ENCODE peak calls at places on chromosomes 7 and 10, in seven cellular contexts. One of them, this sample, is unnamed.

GRCh38 chr10:75377869-75378268 is 23.7 kb downstream of the ZNF503 start:
- DNase-seq in endothelial cell: no peak
- DNase-seq in amniotic stem cell: no peak
- DNase-seq in MV-4-11: no peak
- DNase-seq in NCI-H1105 treated with DMSO at 0.1 percent for 48 hours: no peak
- DNase-seq in naive thymus-derived CD8-positive, alpha-beta T cell: no peak
- DNase-seq in kidney tubule cell: no peak
- DNase-seq in this sample: no peak

GRCh38 chr10:69406816-69407580 is 9.7 kb downstream of the TACR2 start:
- DNase-seq in NCI-H1105 treated with DMSO at 0.1 percent for 48 hours: no peak
- DNase-seq in endothelial cell: no peak
- DNase-seq in kidney tubule cell: no peak
- DNase-seq in amniotic stem cell: no peak
- DNase-seq in MV-4-11: no peak
- DNase-seq in naive thymus-derived CD8-positive, alpha-beta T cell: no peak
- DNase-seq in this sample: no peak

GRCh38 chr10:124354411-124355382 is 64.0 kb downstream of the OAT start:
- DNase-seq in MV-4-11: peak; percentile 72
- DNase-seq in NCI-H1105 treated with DMSO at 0.1 percent for 48 hours: peak; percentile 27
- DNase-seq in naive thymus-derived CD8-positive, alpha-beta T cell: no peak
- DNase-seq in amniotic stem cell: peak; percentile 69
- DNase-seq in kidney tubule cell: peak; percentile 38
- DNase-seq in endothelial cell: no peak
- DNase-seq in this sample: no peak

GRCh38 chr10:122435212-122435827 is 19.1 kb upstream of the ARMS2 start:
- DNase-seq in endothelial cell: no peak
- DNase-seq in kidney tubule cell: peak; percentile 61
- DNase-seq in NCI-H1105 treated with DMSO at 0.1 percent for 48 hours: peak; percentile 40
- DNase-seq in amniotic stem cell: no peak
- DNase-seq in naive thymus-derived CD8-positive, alpha-beta T cell: no peak
- DNase-seq in MV-4-11: no peak
- DNase-seq in this sample: no peak

GRCh38 chr10:22854935-22855421 is 72.9 kb upstream of the ARMC3 start:
- DNase-seq in naive thymus-derived CD8-positive, alpha-beta T cell: no peak
- DNase-seq in endothelial cell: no peak
- DNase-seq in NCI-H1105 treated with DMSO at 0.1 percent for 48 hours: no peak
- DNase-seq in amniotic stem cell: no peak
- DNase-seq in MV-4-11: peak; percentile 63
- DNase-seq in kidney tubule cell: no peak
- DNase-seq in this sample: no peak

GRCh38 chr7:81036871-81037270 is 118.0 kb upstream of the SEMA3C start:
- DNase-seq in naive thymus-derived CD8-positive, alpha-beta T cell: no peak
- DNase-seq in endothelial cell: no peak
- DNase-seq in MV-4-11: no peak
- DNase-seq in kidney tubule cell: no peak
- DNase-seq in amniotic stem cell: no peak
- DNase-seq in NCI-H1105 treated with DMSO at 0.1 percent for 48 hours: no peak
- DNase-seq in this sample: no peak

GRCh38 chr7:81549484-81550016 is 220.3 kb downstream of the HGF start:
- DNase-seq in endothelial cell: no peak
- DNase-seq in amniotic stem cell: no peak
- DNase-seq in kidney tubule cell: no peak
- DNase-seq in NCI-H1105 treated with DMSO at 0.1 percent for 48 hours: no peak
- DNase-seq in MV-4-11: no peak
- DNase-seq in naive thymus-derived CD8-positive, alpha-beta T cell: no peak
- DNase-seq in this sample: no peak

GRCh38 chr10:86945361-86946214 is 11.8 kb downstream of the MMRN2 start:
- DNase-seq in endothelial cell: no peak
- DNase-seq in MV-4-11: no peak
- DNase-seq in kidney tubule cell: peak; percentile 79
- DNase-seq in NCI-H1105 treated with DMSO at 0.1 percent for 48 hours: no peak
- DNase-seq in naive thymus-derived CD8-positive, alpha-beta T cell: no peak
- DNase-seq in amniotic stem cell: no peak
- DNase-seq in this sample: no peak

GRCh38 chr10:103917326-103918052 is 495 bp downstream of the STN1 start:
- DNase-seq in MV-4-11: peak; percentile 61
- DNase-seq in NCI-H1105 treated with DMSO at 0.1 percent for 48 hours: no peak
- DNase-seq in naive thymus-derived CD8-positive, alpha-beta T cell: no peak
- DNase-seq in amniotic stem cell: peak; percentile 46
- DNase-seq in kidney tubule cell: no peak
- DNase-seq in endothelial cell: no peak
- DNase-seq in this sample: no peak

GRCh38 chr10:6878067-6878412 is 298.0 kb upstream of the PRKCQ start:
- DNase-seq in naive thymus-derived CD8-positive, alpha-beta T cell: no peak
- DNase-seq in endothelial cell: no peak
- DNase-seq in amniotic stem cell: no peak
- DNase-seq in NCI-H1105 treated with DMSO at 0.1 percent for 48 hours: no peak
- DNase-seq in MV-4-11: no peak
- DNase-seq in kidney tubule cell: no peak
- DNase-seq in this sample: no peak

GRCh38 chr10:81179805-81180452 is 642.2 kb downstream of the SH2D4B start:
- DNase-seq in kidney tubule cell: peak; percentile 47
- DNase-seq in NCI-H1105 treated with DMSO at 0.1 percent for 48 hours: no peak
- DNase-seq in endothelial cell: peak; percentile 29
- DNase-seq in naive thymus-derived CD8-positive, alpha-beta T cell: no peak
- DNase-seq in MV-4-11: peak; percentile 8
- DNase-seq in amniotic stem cell: no peak
- DNase-seq in this sample: no peak

GRCh38 chr7:136869006-136869961 is 832 bp downstream of the CHRM2 start:
- DNase-seq in kidney tubule cell: no peak
- DNase-seq in endothelial cell: peak; percentile 22
- DNase-seq in amniotic stem cell: no peak
- DNase-seq in MV-4-11: no peak
- DNase-seq in naive thymus-derived CD8-positive, alpha-beta T cell: no peak
- DNase-seq in NCI-H1105 treated with DMSO at 0.1 percent for 48 hours: peak; percentile 51
- DNase-seq in this sample: no peak

This sample was measured in effector memory CD8-positive, alpha-beta T cell.